ENCODE peak calls at places on chromosomes 1 and 21, in eight cellular contexts. One of them, this sample, is unnamed.

GRCh38 chr1:89894210-89894668 is 73.4 kb downstream of the LRRC8D start:
- DNase-seq in A549: peak
- DNase-seq in H1: no peak
- DNase-seq in K562: no peak
- DNase-seq in endothelial cell of umbilical vein: peak
- DNase-seq in HCT116: no peak
- DNase-seq in HepG2: no peak
- DNase-seq in GM12878: no peak
- DNase-seq in this sample: no peak

GRCh38 chr1:175208773-175209492 is 16.4 kb upstream of the KIAA0040 start:
- DNase-seq in K562: no peak
- DNase-seq in GM12878: peak
- DNase-seq in A549: no peak
- DNase-seq in HepG2: no peak
- DNase-seq in HCT116: no peak
- DNase-seq in H1: no peak
- DNase-seq in endothelial cell of umbilical vein: no peak
- DNase-seq in this sample: peak

GRCh38 chr1:153963850-153964331 is 554 bp upstream of the SLC39A1 start:
- DNase-seq in endothelial cell of umbilical vein: no peak
- DNase-seq in A549: peak
- DNase-seq in K562: peak
- DNase-seq in HCT116: peak
- DNase-seq in H1: no peak
- DNase-seq in HepG2: peak
- DNase-seq in GM12878: no peak
- DNase-seq in this sample: no peak

GRCh38 chr1:93079685-93080141 is 630 bp downstream of the MTF2 start:
- DNase-seq in K562: peak
- DNase-seq in H1: no peak
- DNase-seq in A549: no peak
- DNase-seq in GM12878: no peak
- DNase-seq in HepG2: no peak
- DNase-seq in endothelial cell of umbilical vein: peak
- DNase-seq in HCT116: no peak
- DNase-seq in this sample: peak

GRCh38 chr1:98205291-98206017 is 284.6 kb upstream of the DPYD start:
- DNase-seq in GM12878: no peak
- DNase-seq in K562: no peak
- DNase-seq in A549: no peak
- DNase-seq in endothelial cell of umbilical vein: no peak
- DNase-seq in HCT116: no peak
- DNase-seq in H1: peak
- DNase-seq in HepG2: no peak
- DNase-seq in this sample: no peak

GRCh38 chr1:242754061-242754648 is 229.7 kb upstream of the PLD5 start:
- DNase-seq in K562: no peak
- DNase-seq in HCT116: no peak
- DNase-seq in H1: no peak
- DNase-seq in endothelial cell of umbilical vein: no peak
- DNase-seq in HepG2: no peak
- DNase-seq in A549: no peak
- DNase-seq in GM12878: no peak
- DNase-seq in this sample: no peak

GRCh38 chr1:2952371-2952770 is 68.9 kb upstream of the ACTRT2 start:
- DNase-seq in endothelial cell of umbilical vein: no peak
- DNase-seq in A549: no peak
- DNase-seq in HepG2: no peak
- DNase-seq in HCT116: no peak
- DNase-seq in K562: no peak
- DNase-seq in H1: no peak
- DNase-seq in GM12878: no peak
- DNase-seq in this sample: no peak

GRCh38 chr1:246785536-246786111 is 61.4 kb downstream of the SCCPDH start:
- DNase-seq in A549: no peak
- DNase-seq in K562: no peak
- DNase-seq in HCT116: no peak
- DNase-seq in HepG2: no peak
- DNase-seq in H1: no peak
- DNase-seq in GM12878: no peak
- DNase-seq in endothelial cell of umbilical vein: no peak
- DNase-seq in this sample: no peak

GRCh38 chr1:43441894-43442632 is 11.7 kb downstream of the HYI start:
- DNase-seq in GM12878: no peak
- DNase-seq in A549: no peak
- DNase-seq in K562: no peak
- DNase-seq in HCT116: no peak
- DNase-seq in HepG2: no peak
- DNase-seq in H1: no peak
- DNase-seq in endothelial cell of umbilical vein: no peak
- DNase-seq in this sample: no peak

GRCh38 chr1:85146972-85147359 is 53.9 kb downstream of the SYDE2 start:
- DNase-seq in HepG2: peak
- DNase-seq in K562: no peak
- DNase-seq in HCT116: no peak
- DNase-seq in GM12878: no peak
- DNase-seq in A549: no peak
- DNase-seq in H1: no peak
- DNase-seq in endothelial cell of umbilical vein: no peak
- DNase-seq in this sample: no peak

GRCh38 chr1:41418868-41419583 is 57.8 kb downstream of the FOXO6 start:
- DNase-seq in H1: no peak
- DNase-seq in endothelial cell of umbilical vein: peak
- DNase-seq in K562: no peak
- DNase-seq in HCT116: peak
- DNase-seq in HepG2: peak
- DNase-seq in GM12878: no peak
- DNase-seq in A549: peak
- DNase-seq in this sample: no peak

GRCh38 chr1:23796466-23797271 is 3.9 kb downstream of the GALE start:
- DNase-seq in GM12878: no peak
- DNase-seq in A549: no peak
- DNase-seq in HepG2: no peak
- DNase-seq in HCT116: no peak
- DNase-seq in H1: no peak
- DNase-seq in K562: no peak
- DNase-seq in endothelial cell of umbilical vein: no peak
- DNase-seq in this sample: no peak

GRCh38 chr1:12294076-12294475 is 64.2 kb downstream of the VPS13D start:
- DNase-seq in H1: no peak
- DNase-seq in endothelial cell of umbilical vein: no peak
- DNase-seq in K562: no peak
- DNase-seq in HCT116: no peak
- DNase-seq in A549: no peak
- DNase-seq in HepG2: no peak
- DNase-seq in GM12878: no peak
- DNase-seq in this sample: peak

GRCh38 chr1:109914587-109915240 is 4.1 kb downstream of the CSF1 start:
- DNase-seq in GM12878: no peak
- DNase-seq in endothelial cell of umbilical vein: no peak
- DNase-seq in HCT116: no peak
- DNase-seq in K562: no peak
- DNase-seq in A549: no peak
- DNase-seq in HepG2: no peak
- DNase-seq in H1: no peak
- DNase-seq in this sample: no peak

GRCh38 chr1:9145021-9145668 is 16.2 kb upstream of the GPR157 start:
- DNase-seq in A549: peak
- DNase-seq in HCT116: peak
- DNase-seq in endothelial cell of umbilical vein: no peak
- DNase-seq in H1: no peak
- DNase-seq in GM12878: no peak
- DNase-seq in HepG2: peak
- DNase-seq in K562: peak
- DNase-seq in this sample: no peak

GRCh38 chr1:183291802-183292515 is 105.9 kb downstream of the LAMC2 start:
- DNase-seq in H1: peak
- DNase-seq in GM12878: no peak
- DNase-seq in A549: no peak
- DNase-seq in K562: no peak
- DNase-seq in endothelial cell of umbilical vein: peak
- DNase-seq in HepG2: no peak
- DNase-seq in HCT116: no peak
- DNase-seq in this sample: no peak

GRCh38 chr1:147738739-147739476 is 21.5 kb downstream of the GJA5 start:
- DNase-seq in HCT116: no peak
- DNase-seq in K562: no peak
- DNase-seq in endothelial cell of umbilical vein: no peak
- DNase-seq in H1: no peak
- DNase-seq in HepG2: no peak
- DNase-seq in A549: no peak
- DNase-seq in GM12878: no peak
- DNase-seq in this sample: no peak

GRCh38 chr1:27672750-27673112 is 739 bp upstream of the IFI6 start:
- DNase-seq in HepG2: no peak
- DNase-seq in H1: no peak
- DNase-seq in endothelial cell of umbilical vein: no peak
- DNase-seq in A549: no peak
- DNase-seq in K562: no peak
- DNase-seq in HCT116: no peak
- DNase-seq in GM12878: no peak
- DNase-seq in this sample: no peak

GRCh38 chr1:97797403-97798183 is 123.2 kb downstream of the DPYD start:
- DNase-seq in endothelial cell of umbilical vein: peak
- DNase-seq in HepG2: no peak
- DNase-seq in H1: no peak
- DNase-seq in A549: no peak
- DNase-seq in K562: no peak
- DNase-seq in HCT116: no peak
- DNase-seq in GM12878: no peak
- DNase-seq in this sample: no peak

GRCh38 chr21:38879912-38880577 is 74.3 kb downstream of the ETS2 start:
- DNase-seq in HCT116: no peak
- DNase-seq in H1: no peak
- DNase-seq in endothelial cell of umbilical vein: no peak
- DNase-seq in A549: no peak
- DNase-seq in GM12878: no peak
- DNase-seq in K562: no peak
- DNase-seq in HepG2: no peak
- DNase-seq in this sample: no peak

GRCh38 chr1:109959974-109960744 is 24.4 kb upstream of the AHCYL1 start:
- DNase-seq in GM12878: no peak
- DNase-seq in K562: no peak
- DNase-seq in endothelial cell of umbilical vein: no peak
- DNase-seq in A549: peak
- DNase-seq in HepG2: peak
- DNase-seq in HCT116: no peak
- DNase-seq in H1: no peak
- DNase-seq in this sample: no peak

GRCh38 chr1:13469343-13469742 is 44.5 kb downstream of the LRRC38 start:
- DNase-seq in GM12878: no peak
- DNase-seq in A549: peak
- DNase-seq in HCT116: no peak
- DNase-seq in HepG2: peak
- DNase-seq in K562: peak
- DNase-seq in H1: no peak
- DNase-seq in endothelial cell of umbilical vein: no peak
- DNase-seq in this sample: peak
- TF ChIP-seq CTCF in GM12878: peak
- TF ChIP-seq CTCF in A549: no peak
- TF ChIP-seq CTCF in HCT116: peak
- TF ChIP-seq CTCF in HepG2: peak
- TF ChIP-seq CTCF in K562: peak
- TF ChIP-seq CTCF in H1: peak
- TF ChIP-seq CTCF in endothelial cell of umbilical vein: no peak
- TF ChIP-seq CTCF in this sample: peak

DNA sequence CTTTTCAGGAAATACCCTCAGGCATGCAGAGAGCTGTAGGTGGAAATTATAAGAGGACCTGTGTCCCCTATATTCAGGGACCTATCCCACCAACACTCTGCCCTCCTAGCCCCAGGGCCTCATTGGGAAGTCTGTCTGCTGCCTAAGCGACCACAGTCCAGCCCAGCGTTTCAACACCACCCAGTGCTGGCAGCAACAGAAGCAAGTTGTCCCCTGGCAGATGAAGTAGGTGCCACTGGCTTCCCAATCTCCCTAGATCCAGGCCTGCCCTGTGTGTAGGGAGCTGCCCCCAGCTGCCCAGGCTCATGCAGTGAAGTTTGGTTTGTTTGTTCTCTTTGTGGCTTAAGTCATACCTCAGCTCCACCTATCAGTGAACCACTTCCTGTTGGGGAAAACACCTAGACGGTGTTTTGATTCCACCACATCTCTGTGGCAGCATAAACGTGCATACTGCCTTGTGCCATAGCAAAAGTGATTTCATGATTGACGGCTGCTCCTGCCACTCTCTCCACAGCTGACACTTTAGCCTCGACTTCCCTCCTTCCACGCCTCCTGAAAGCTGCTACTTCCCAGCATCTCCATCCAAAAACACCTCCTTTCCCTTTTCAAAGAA is 8.1 kb upstream of the LEFTY1 start:
- DNase-seq in GM12878: peak
- DNase-seq in H1: no peak
- DNase-seq in HCT116: peak
- DNase-seq in HepG2: peak
- DNase-seq in A549: peak
- DNase-seq in K562: peak
- DNase-seq in endothelial cell of umbilical vein: no peak
- DNase-seq in this sample: no peak
- TF ChIP-seq POLR2A in GM12878: peak
- TF ChIP-seq POLR2A in H1: no peak
- TF ChIP-seq POLR2A in HCT116: no peak
- TF ChIP-seq POLR2A in HepG2: no peak
- TF ChIP-seq POLR2A in A549: no peak
- TF ChIP-seq POLR2A in K562: no peak
- TF ChIP-seq POLR2A in endothelial cell of umbilical vein: no peak
- TF ChIP-seq POLR2A in this sample: no peak

DNA sequence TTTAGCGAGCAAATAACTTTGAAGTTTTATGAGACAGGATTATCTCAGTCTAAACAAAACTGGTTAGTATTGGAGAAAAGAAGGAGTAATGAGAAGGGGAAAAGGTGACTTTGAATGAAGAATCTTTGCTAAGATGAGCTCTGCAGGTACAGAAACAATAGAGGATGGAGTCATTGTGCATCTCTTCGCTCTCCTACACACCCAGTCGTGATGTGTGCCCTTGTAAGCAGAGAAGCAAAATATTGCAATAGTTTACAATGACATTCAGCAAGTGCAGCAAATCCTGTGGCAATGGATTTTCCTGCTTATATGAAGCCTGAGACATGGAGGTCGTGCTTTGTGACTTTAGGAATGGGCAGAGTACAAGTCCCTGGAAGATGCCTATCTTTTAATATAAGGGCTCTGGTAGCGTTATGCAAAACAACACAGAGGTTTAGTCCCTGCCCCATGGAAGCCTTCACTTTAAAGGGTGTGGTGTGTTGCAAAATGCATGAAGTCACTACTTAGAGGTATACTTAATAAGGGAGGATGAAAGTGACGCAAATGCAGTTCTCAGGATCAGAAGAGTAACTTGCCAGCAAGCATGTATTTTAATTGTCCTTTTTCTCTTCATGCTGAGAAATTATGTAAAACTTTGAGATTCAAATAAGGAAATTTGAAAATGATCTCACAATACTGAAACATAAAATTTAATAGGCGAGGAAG is 88.0 kb upstream of the IVNS1ABP start:
- DNase-seq in GM12878: no peak
- DNase-seq in H1: no peak
- DNase-seq in endothelial cell of umbilical vein: no peak
- DNase-seq in A549: no peak
- DNase-seq in HepG2: no peak
- DNase-seq in K562: no peak
- DNase-seq in HCT116: no peak
- DNase-seq in this sample: peak
- TF ChIP-seq MAX in GM12878: no peak
- TF ChIP-seq MAX in H1: no peak
- TF ChIP-seq MAX in endothelial cell of umbilical vein: no peak
- TF ChIP-seq MAX in A549: no peak
- TF ChIP-seq MAX in HepG2: no peak
- TF ChIP-seq MAX in K562: no peak
- TF ChIP-seq MAX in HCT116: no peak
- TF ChIP-seq MAX in this sample: no peak

GRCh38 chr21:41068411-41069304 is 99.3 kb upstream of the BACE2 start:
- DNase-seq in HCT116: peak
- DNase-seq in H1: peak
- DNase-seq in K562: peak
- DNase-seq in A549: peak
- DNase-seq in endothelial cell of umbilical vein: peak
- DNase-seq in HepG2: peak
- DNase-seq in GM12878: no peak
- DNase-seq in this sample: peak
- TF ChIP-seq CTCF in HCT116: peak
- TF ChIP-seq CTCF in H1: peak
- TF ChIP-seq CTCF in K562: peak
- TF ChIP-seq CTCF in A549: peak
- TF ChIP-seq CTCF in endothelial cell of umbilical vein: peak
- TF ChIP-seq CTCF in HepG2: peak
- TF ChIP-seq CTCF in GM12878: peak
- TF ChIP-seq CTCF in this sample: peak